ENCODE peak calls at places on chromosomes 16 and 17, in nine cellular contexts. One of them, this sample, is unnamed. For H3K4me1, the result is how much of the 10 kb centered on the place peaks cover.

GRCh38 chr17:59844884-59845594 is 47.7 kb downstream of the TUBD1 start:
- DNase-seq in H9: no peak
- DNase-seq in ovary: no peak
- DNase-seq in esophagus squamous epithelium: no peak
- DNase-seq in transverse colon: no peak
- DNase-seq in cardiac muscle cell: peak
- DNase-seq in Peyer's patch: peak
- DNase-seq in breast epithelium: no peak
- DNase-seq in GM12878: no peak
- DNase-seq in this sample: no peak

GRCh38 chr16:85209526-85210121 is 97.4 kb upstream of the CIBAR2 start:
- DNase-seq in H9: no peak
- DNase-seq in ovary: no peak
- DNase-seq in esophagus squamous epithelium: no peak
- DNase-seq in transverse colon: no peak
- DNase-seq in cardiac muscle cell: no peak
- DNase-seq in Peyer's patch: no peak
- DNase-seq in breast epithelium: no peak
- DNase-seq in GM12878: no peak
- DNase-seq in this sample: no peak

GRCh38 chr16:85995591-85996461 is 96.9 kb downstream of the IRF8 start:
- DNase-seq in H9: no peak
- DNase-seq in ovary: no peak
- DNase-seq in esophagus squamous epithelium: no peak
- DNase-seq in transverse colon: no peak
- DNase-seq in cardiac muscle cell: no peak
- DNase-seq in Peyer's patch: peak
- DNase-seq in breast epithelium: no peak
- DNase-seq in GM12878: peak
- DNase-seq in this sample: no peak

GRCh38 chr17:7655541-7655840 is 4.8 kb downstream of the ATP1B2 start:
- DNase-seq in H9: no peak
- DNase-seq in ovary: no peak
- DNase-seq in esophagus squamous epithelium: no peak
- DNase-seq in transverse colon: no peak
- DNase-seq in cardiac muscle cell: no peak
- DNase-seq in Peyer's patch: no peak
- DNase-seq in breast epithelium: no peak
- DNase-seq in GM12878: no peak
- DNase-seq in this sample: no peak

GRCh38 chr16:70391881-70392481 is 45.3 kb downstream of the DDX19A start:
- DNase-seq in H9: no peak
- DNase-seq in ovary: peak
- DNase-seq in esophagus squamous epithelium: no peak
- DNase-seq in transverse colon: no peak
- DNase-seq in cardiac muscle cell: peak
- DNase-seq in Peyer's patch: no peak
- DNase-seq in breast epithelium: no peak
- DNase-seq in GM12878: no peak
- DNase-seq in this sample: no peak

GRCh38 chr16:78444-79145 is 570 bp downstream of the MPG start:
- DNase-seq in H9: no peak
- DNase-seq in ovary: no peak
- DNase-seq in esophagus squamous epithelium: no peak
- DNase-seq in transverse colon: no peak
- DNase-seq in cardiac muscle cell: peak
- DNase-seq in Peyer's patch: no peak
- DNase-seq in breast epithelium: no peak
- DNase-seq in GM12878: no peak
- DNase-seq in this sample: no peak

GRCh38 chr17:1627219-1627986 is 1.2 kb downstream of the SLC43A2 start:
- DNase-seq in H9: peak
- DNase-seq in ovary: no peak
- DNase-seq in esophagus squamous epithelium: no peak
- DNase-seq in transverse colon: peak
- DNase-seq in cardiac muscle cell: no peak
- DNase-seq in Peyer's patch: peak
- DNase-seq in breast epithelium: no peak
- DNase-seq in GM12878: no peak
- DNase-seq in this sample: no peak

GRCh38 chr17:16300554-16300953 is 52.7 kb downstream of the CENPV start:
- DNase-seq in H9: no peak
- DNase-seq in ovary: no peak
- DNase-seq in esophagus squamous epithelium: no peak
- DNase-seq in transverse colon: no peak
- DNase-seq in cardiac muscle cell: no peak
- DNase-seq in Peyer's patch: no peak
- DNase-seq in breast epithelium: no peak
- DNase-seq in GM12878: no peak
- DNase-seq in this sample: no peak

GRCh38 chr17:10550014-10550413 is 556 bp upstream of the MYH2 start:
- DNase-seq in H9: no peak
- DNase-seq in ovary: no peak
- DNase-seq in esophagus squamous epithelium: no peak
- DNase-seq in transverse colon: no peak
- DNase-seq in cardiac muscle cell: no peak
- DNase-seq in Peyer's patch: no peak
- DNase-seq in breast epithelium: no peak
- DNase-seq in GM12878: no peak
- DNase-seq in this sample: no peak

GRCh38 chr16:11955713-11956123 is 9.3 kb upstream of the TNFRSF17 start:
- DNase-seq in H9: no peak
- DNase-seq in ovary: no peak
- DNase-seq in esophagus squamous epithelium: no peak
- DNase-seq in transverse colon: no peak
- DNase-seq in cardiac muscle cell: peak
- DNase-seq in Peyer's patch: no peak
- DNase-seq in breast epithelium: no peak
- DNase-seq in GM12878: no peak
- DNase-seq in this sample: no peak

GRCh38 chr17:62616993-62617893 is 10.2 kb upstream of the MRC2 start:
- DNase-seq in H9: peak
- DNase-seq in ovary: no peak
- DNase-seq in esophagus squamous epithelium: no peak
- DNase-seq in transverse colon: no peak
- DNase-seq in cardiac muscle cell: no peak
- DNase-seq in Peyer's patch: no peak
- DNase-seq in breast epithelium: no peak
- DNase-seq in GM12878: no peak
- DNase-seq in this sample: no peak

GRCh38 chr16:76837872-76838271 is 353.1 kb upstream of the MON1B start:
- DNase-seq in H9: no peak
- DNase-seq in ovary: no peak
- DNase-seq in esophagus squamous epithelium: no peak
- DNase-seq in transverse colon: no peak
- DNase-seq in cardiac muscle cell: no peak
- DNase-seq in Peyer's patch: no peak
- DNase-seq in breast epithelium: no peak
- DNase-seq in GM12878: no peak
- DNase-seq in this sample: no peak

GRCh38 chr17:49645654-49646053 is 32.2 kb downstream of the SPOP start:
- DNase-seq in H9: no peak
- DNase-seq in ovary: no peak
- DNase-seq in esophagus squamous epithelium: no peak
- DNase-seq in transverse colon: no peak
- DNase-seq in cardiac muscle cell: no peak
- DNase-seq in Peyer's patch: no peak
- DNase-seq in breast epithelium: no peak
- DNase-seq in GM12878: no peak
- DNase-seq in this sample: no peak

GRCh38 chr17:37327341-37328090 is 48.3 kb upstream of the C17orf78 start:
- DNase-seq in H9: no peak
- DNase-seq in ovary: no peak
- DNase-seq in esophagus squamous epithelium: no peak
- DNase-seq in transverse colon: no peak
- DNase-seq in cardiac muscle cell: peak
- DNase-seq in Peyer's patch: no peak
- DNase-seq in breast epithelium: no peak
- DNase-seq in GM12878: no peak
- DNase-seq in this sample: no peak

GRCh38 chr16:56332464-56333079 is 92.8 kb downstream of the AMFR start:
- DNase-seq in H9: peak
- DNase-seq in ovary: peak
- DNase-seq in esophagus squamous epithelium: no peak
- DNase-seq in transverse colon: peak
- DNase-seq in cardiac muscle cell: peak
- DNase-seq in Peyer's patch: peak
- DNase-seq in breast epithelium: peak
- DNase-seq in GM12878: no peak
- DNase-seq in this sample: no peak

GRCh38 chr16:9800180-9800738 is 382.0 kb downstream of the GRIN2A start:
- DNase-seq in H9: no peak
- DNase-seq in ovary: no peak
- DNase-seq in esophagus squamous epithelium: no peak
- DNase-seq in transverse colon: no peak
- DNase-seq in cardiac muscle cell: no peak
- DNase-seq in Peyer's patch: no peak
- DNase-seq in breast epithelium: no peak
- DNase-seq in GM12878: no peak
- DNase-seq in this sample: no peak

GRCh38 chr17:78122991-78123249 is 5.6 kb downstream of the TMC6 start:
- DNase-seq in H9: no peak
- DNase-seq in ovary: no peak
- DNase-seq in esophagus squamous epithelium: no peak
- DNase-seq in transverse colon: no peak
- DNase-seq in cardiac muscle cell: no peak
- DNase-seq in Peyer's patch: no peak
- DNase-seq in breast epithelium: no peak
- DNase-seq in GM12878: no peak
- DNase-seq in this sample: no peak
- H3K4me1 ChIP-seq in H9: under half
- H3K4me1 ChIP-seq in ovary: under half
- H3K4me1 ChIP-seq in esophagus squamous epithelium: half or more
- H3K4me1 ChIP-seq in transverse colon: under half
- H3K4me1 ChIP-seq in cardiac muscle cell: under half
- H3K4me1 ChIP-seq in Peyer's patch: under half
- H3K4me1 ChIP-seq in breast epithelium: under half
- H3K4me1 ChIP-seq in GM12878: half or more
- H3K4me1 ChIP-seq in this sample: under half

GRCh38 chr17:78132086-78132676 is 1.6 kb downstream of the TMC8 start:
- DNase-seq in H9: peak
- DNase-seq in ovary: no peak
- DNase-seq in esophagus squamous epithelium: peak
- DNase-seq in transverse colon: peak
- DNase-seq in cardiac muscle cell: no peak
- DNase-seq in Peyer's patch: peak
- DNase-seq in breast epithelium: no peak
- DNase-seq in GM12878: no peak
- DNase-seq in this sample: no peak
- TF ChIP-seq CTCF in H9: no peak
- TF ChIP-seq CTCF in ovary: no peak
- TF ChIP-seq CTCF in esophagus squamous epithelium: no peak
- TF ChIP-seq CTCF in transverse colon: no peak
- TF ChIP-seq CTCF in cardiac muscle cell: no peak
- TF ChIP-seq CTCF in Peyer's patch: no peak
- TF ChIP-seq CTCF in breast epithelium: no peak
- TF ChIP-seq CTCF in GM12878: no peak
- TF ChIP-seq CTCF in this sample: no peak

DNA sequence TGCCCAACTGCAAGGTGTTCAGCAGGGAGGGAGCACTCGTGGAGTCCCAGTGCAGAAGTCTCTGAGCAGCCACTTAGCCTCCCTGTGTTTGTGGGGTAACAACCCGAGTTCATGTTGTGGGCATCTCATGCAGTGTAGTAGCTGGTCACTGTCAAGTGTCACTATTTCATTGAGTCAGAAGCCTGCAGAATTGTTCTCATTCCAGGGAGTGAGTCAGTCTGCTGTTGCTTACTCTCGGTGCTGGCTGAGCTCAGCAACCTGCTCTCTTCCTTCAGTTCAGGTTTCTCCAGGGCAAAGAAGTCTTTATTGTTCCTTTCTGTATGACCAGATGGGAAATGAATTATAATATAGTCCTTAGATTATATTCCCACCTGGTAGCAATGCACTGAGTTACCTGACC is 24.1 kb downstream of the HMOX2 start:
- DNase-seq in H9: no peak
- DNase-seq in ovary: no peak
- DNase-seq in esophagus squamous epithelium: no peak
- DNase-seq in transverse colon: no peak
- DNase-seq in cardiac muscle cell: peak
- DNase-seq in Peyer's patch: no peak
- DNase-seq in breast epithelium: no peak
- DNase-seq in GM12878: no peak
- DNase-seq in this sample: no peak
- H3K4me1 ChIP-seq in H9: under half
- H3K4me1 ChIP-seq in ovary: under half
- H3K4me1 ChIP-seq in esophagus squamous epithelium: half or more
- H3K4me1 ChIP-seq in transverse colon: under half
- H3K4me1 ChIP-seq in cardiac muscle cell: under half
- H3K4me1 ChIP-seq in Peyer's patch: under half
- H3K4me1 ChIP-seq in breast epithelium: under half
- H3K4me1 ChIP-seq in GM12878: under half
- H3K4me1 ChIP-seq in this sample: under half

GRCh38 chr16:5428932-5429331 is 331.3 kb upstream of the EEF2KMT start:
- DNase-seq in H9: peak
- DNase-seq in ovary: no peak
- DNase-seq in esophagus squamous epithelium: no peak
- DNase-seq in transverse colon: peak
- DNase-seq in cardiac muscle cell: no peak
- DNase-seq in Peyer's patch: no peak
- DNase-seq in breast epithelium: no peak
- DNase-seq in GM12878: no peak
- DNase-seq in this sample: no peak
- TF ChIP-seq CTCF in H9: peak
- TF ChIP-seq CTCF in ovary: no peak
- TF ChIP-seq CTCF in esophagus squamous epithelium: no peak
- TF ChIP-seq CTCF in transverse colon: peak
- TF ChIP-seq CTCF in cardiac muscle cell: no peak
- TF ChIP-seq CTCF in Peyer's patch: no peak
- TF ChIP-seq CTCF in breast epithelium: no peak
- TF ChIP-seq CTCF in GM12878: no peak
- TF ChIP-seq CTCF in this sample: no peak

GRCh38 chr16:21610766-21611165 is 11.4 kb downstream of the METTL9 start:
- DNase-seq in H9: no peak
- DNase-seq in ovary: no peak
- DNase-seq in esophagus squamous epithelium: no peak
- DNase-seq in transverse colon: no peak
- DNase-seq in cardiac muscle cell: no peak
- DNase-seq in Peyer's patch: no peak
- DNase-seq in breast epithelium: no peak
- DNase-seq in GM12878: no peak
- DNase-seq in this sample: no peak

GRCh38 chr16:21611178-21611545 is 11.8 kb downstream of the METTL9 start:
- DNase-seq in H9: no peak
- DNase-seq in ovary: no peak
- DNase-seq in esophagus squamous epithelium: no peak
- DNase-seq in transverse colon: no peak
- DNase-seq in cardiac muscle cell: peak
- DNase-seq in Peyer's patch: no peak
- DNase-seq in breast epithelium: no peak
- DNase-seq in GM12878: no peak
- DNase-seq in this sample: no peak

GRCh38 chr16:21611546-21612384 is 12.4 kb downstream of the METTL9 start:
- DNase-seq in H9: no peak
- DNase-seq in ovary: no peak
- DNase-seq in esophagus squamous epithelium: no peak
- DNase-seq in transverse colon: no peak
- DNase-seq in cardiac muscle cell: peak
- DNase-seq in Peyer's patch: no peak
- DNase-seq in breast epithelium: no peak
- DNase-seq in GM12878: no peak
- DNase-seq in this sample: no peak

GRCh38 chr16:21610006-21610544 is 10.7 kb downstream of the METTL9 start:
- DNase-seq in H9: no peak
- DNase-seq in ovary: no peak
- DNase-seq in esophagus squamous epithelium: no peak
- DNase-seq in transverse colon: no peak
- DNase-seq in cardiac muscle cell: no peak
- DNase-seq in Peyer's patch: no peak
- DNase-seq in breast epithelium: no peak
- DNase-seq in GM12878: no peak
- DNase-seq in this sample: no peak

GRCh38 chr16:21608647-21609328 is 9.4 kb downstream of the METTL9 start:
- DNase-seq in H9: no peak
- DNase-seq in ovary: no peak
- DNase-seq in esophagus squamous epithelium: no peak
- DNase-seq in transverse colon: no peak
- DNase-seq in cardiac muscle cell: peak
- DNase-seq in Peyer's patch: no peak
- DNase-seq in breast epithelium: no peak
- DNase-seq in GM12878: no peak
- DNase-seq in this sample: no peak
- H3K4me1 ChIP-seq in H9: under half
- H3K4me1 ChIP-seq in ovary: under half
- H3K4me1 ChIP-seq in esophagus squamous epithelium: half or more
- H3K4me1 ChIP-seq in transverse colon: under half
- H3K4me1 ChIP-seq in cardiac muscle cell: under half
- H3K4me1 ChIP-seq in Peyer's patch: under half
- H3K4me1 ChIP-seq in breast epithelium: under half
- H3K4me1 ChIP-seq in GM12878: under half
- H3K4me1 ChIP-seq in this sample: under half